ENCODE peak calls at places on chromosomes 5 and 9, in four cellular contexts. V is transverse colon, G is heart right ventricle, Y is tibial artery. A is an unnamed sample.

GRCh38 chr5:81925012-81925411 is 46.8 kb upstream of the ATG10 start:
- DNase-seq in V (no peak), G (no peak), Y (no peak), A (no peak)

GRCh38 chr9:69573666-69574456 is 98.3 kb downstream of the APBA1 start:
- DNase-seq in V (no peak), G (no peak), Y (no peak), A (no peak)

GRCh38 chr5:73722224-73722623 is 96.2 kb downstream of the ARHGEF28 start:
- DNase-seq in V (no peak), G (no peak), Y (no peak), A (no peak)

GRCh38 chr5:81393783-81394718 is at the start of gene ACOT12:
- DNase-seq in V (no peak), G (peak; percentile 13), Y (no peak), A (peak; percentile 19)

GRCh38 chr5:55030220-55030619 is 6.2 kb downstream of the GZMK start:
- DNase-seq in V (no peak), G (no peak), Y (no peak), A (no peak)

GRCh38 chr9:98109052-98109451 is 10.0 kb downstream of the TRIM14 start:
- DNase-seq in V (no peak), G (no peak), Y (no peak), A (no peak)

GRCh38 chr5:67248703-67249589 is 52.3 kb upstream of the CD180 start:
- DNase-seq in V (peak; percentile 20), G (no peak), Y (no peak), A (no peak)

GRCh38 chr9:94818196-94818541 is 91.7 kb downstream of the AOPEP start:
- DNase-seq in V (no peak), G (no peak), Y (no peak), A (no peak)

GRCh38 chr9:79616013-79616412 is 44.2 kb downstream of the TLE4 start:
- DNase-seq in V (no peak), G (no peak), Y (no peak), A (no peak)

GRCh38 chr5:69528609-69529008 is 31.4 kb upstream of the GTF2H2C start:
- DNase-seq in V (no peak), G (no peak), Y (no peak), A (no peak)

GRCh38 chr9:15059003-15059402 is 148.8 kb upstream of the FREM1 start:
- DNase-seq in V (no peak), G (no peak), Y (no peak), A (no peak)

GRCh38 chr5:135657536-135658307 is 78.9 kb upstream of the CXCL14 start:
- DNase-seq in V (no peak), G (no peak), Y (no peak), A (no peak)

GRCh38 chr9:72332351-72332750 is 32.7 kb downstream of the ZFAND5 start:
- DNase-seq in V (no peak), G (no peak), Y (no peak), A (no peak)

GRCh38 chr9:26310294-26310693 is 582.3 kb downstream of the CAAP1 start:
- DNase-seq in V (no peak), G (no peak), Y (no peak), A (no peak)

GRCh38 chr5:1295650-1296037 is 776 bp upstream of the TERT start:
- DNase-seq in V (no peak), G (no peak), Y (no peak), A (no peak)

GRCh38 chr9:37370282-37370681 is 52.2 kb upstream of the GRHPR start:
- DNase-seq in V (no peak), G (no peak), Y (no peak), A (no peak)

GRCh38 chr5:76256116-76256889 is 146.8 kb upstream of the IQGAP2 start:
- DNase-seq in V (peak; percentile 61), G (no peak), Y (peak; percentile 33), A (peak; percentile 78)

GRCh38 chr5:36396640-36397039 is 94.9 kb upstream of the RANBP3L start:
- DNase-seq in V (no peak), G (no peak), Y (no peak), A (no peak)

GRCh38 chr5:56175028-56175427 is 58.1 kb downstream of the ANKRD55 start:
- DNase-seq in V (no peak), G (no peak), Y (no peak), A (no peak)

GRCh38 chr5:112024769-112025168 is 267.8 kb upstream of the NREP start:
- DNase-seq in V (no peak), G (no peak), Y (no peak), A (no peak)

GRCh38 chr5:72013741-72014703 is 93.3 kb upstream of the MAP1B start:
- DNase-seq in V (no peak), G (no peak), Y (no peak), A (peak; percentile 17)

GRCh38 chr5:119387900-119388618 is 32.2 kb downstream of the TNFAIP8 start:
- DNase-seq in V (no peak), G (no peak), Y (no peak), A (no peak)

GRCh38 chr5:89043676-89044075 is 160.7 kb upstream of the MEF2C start:
- DNase-seq in V (no peak), G (no peak), Y (no peak), A (no peak)

GRCh38 chr5:64165500-64166200 is at the start of gene RNF180:
- DNase-seq in V (peak; percentile 24), G (peak; percentile 71), Y (peak; percentile 30), A (peak; percentile 69)

GRCh38 chr5:74396913-74397606 is 243.5 kb downstream of the ENC1 start:
- DNase-seq in V (no peak), G (no peak), Y (no peak), A (peak; percentile 57)

GRCh38 chr5:127813633-127814171 is 110.5 kb downstream of the CCDC192 start:
- DNase-seq in V (no peak), G (no peak), Y (no peak), A (no peak)

GRCh38 chr5:150641006-150641570 is 628 bp downstream of the SYNPO start:
- DNase-seq in V (no peak), G (peak; percentile 62), Y (peak; percentile 54), A (no peak)

GRCh38 chr5:155023320-155023719 is 9.8 kb downstream of the KIF4B start:
- DNase-seq in V (no peak), G (no peak), Y (no peak), A (no peak)

GRCh38 chr9:38280251-38280800 is 112.2 kb upstream of the ALDH1B1 start:
- DNase-seq in V (no peak), G (no peak), Y (no peak), A (no peak)

GRCh38 chr5:59036274-59036961 is 453.5 kb downstream of the RAB3C start:
- DNase-seq in V (peak; percentile 23), G (no peak), Y (peak; percentile 54), A (no peak)

GRCh38 chr5:757931-758697 is 26.4 kb downstream of the ZDHHC11B start:
- DNase-seq in V (peak; percentile 60), G (peak; percentile 76), Y (no peak), A (no peak)

GRCh38 chr5:61450880-61451279 is 118.8 kb downstream of the ZSWIM6 start:
- DNase-seq in V (no peak), G (no peak), Y (no peak), A (peak; percentile 26)

GRCh38 chr5:39420482-39421145 is 4.2 kb downstream of the DAB2 start:
- DNase-seq in V (peak; percentile 41), G (peak; percentile 40), Y (peak; percentile 86), A (peak; percentile 55)

GRCh38 chr5:56606202-56606601 is 209.1 kb upstream of the MAP3K1 start:
- DNase-seq in V (no peak), G (no peak), Y (no peak), A (no peak)

GRCh38 chr5:172740483-172741205 is 30.4 kb downstream of the DUSP1 start:
- DNase-seq in V (peak; percentile 60), G (peak; percentile 79), Y (peak; percentile 84), A (peak; percentile 52)

GRCh38 chr9:99171225-99172128 is 50.3 kb downstream of the ALG2 start:
- DNase-seq in V (no peak), G (no peak), Y (no peak), A (no peak)

GRCh38 chr9:99172129-99173091 is 49.3 kb downstream of the ALG2 start:
- DNase-seq in V (no peak), G (no peak), Y (no peak), A (no peak)

GRCh38 chr9:99169086-99169485 is 52.7 kb downstream of the ALG2 start:
- DNase-seq in V (no peak), G (no peak), Y (no peak), A (no peak)

GRCh38 chr9:99167694-99168093 is 54.0 kb downstream of the ALG2 start:
- DNase-seq in V (no peak), G (no peak), Y (no peak), A (no peak)

DNA sequence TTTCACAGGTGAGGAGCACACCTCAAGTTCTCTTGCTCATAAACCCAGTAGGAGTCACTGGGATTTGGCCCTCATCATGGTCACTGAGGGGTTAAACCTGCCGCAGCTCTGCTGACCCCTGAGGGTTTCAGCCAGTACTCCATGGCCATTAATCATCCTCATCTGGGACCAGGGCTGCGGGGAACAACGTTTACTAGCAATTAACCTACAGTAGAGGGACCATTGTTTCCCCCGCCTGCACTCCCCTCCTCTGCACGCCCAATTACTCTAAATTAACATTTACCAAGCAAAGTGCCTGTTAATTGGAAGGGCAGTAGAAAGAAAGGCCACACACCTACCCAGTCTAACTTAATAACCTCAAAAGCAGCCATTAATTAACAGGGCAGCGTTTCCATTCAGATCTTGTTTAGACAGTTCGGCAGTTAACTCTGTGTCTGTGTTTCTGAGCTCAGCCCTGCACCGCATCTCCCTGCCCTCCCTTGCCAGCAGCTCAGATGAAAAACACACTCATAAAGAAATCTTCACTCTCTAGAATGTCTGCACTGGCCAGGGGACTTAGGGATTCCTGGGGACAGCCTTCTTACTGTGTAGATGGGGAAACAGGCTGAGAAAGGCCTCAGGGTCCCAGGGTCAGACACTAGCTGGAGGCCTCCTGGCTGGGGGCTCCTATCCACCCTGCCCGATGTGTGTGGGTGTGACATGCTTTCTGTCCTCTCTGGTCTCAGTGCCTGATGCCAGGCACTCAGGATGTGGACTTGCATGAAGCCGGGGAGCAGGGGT is 51.6 kb downstream of the ALG2 start:
- DNase-seq in V (no peak), G (no peak), Y (no peak), A (no peak)
- TF ChIP-seq CTCF in V (no peak), G (no peak), Y (no peak), A (no peak)

GRCh38 chr5:9889511-9889910 is 259.4 kb upstream of the TAS2R1 start:
- DNase-seq in V (no peak), G (no peak), Y (no peak), A (no peak)
- H3K27me3 ChIP-seq in V (no peaks in the 10 kb centered on the region), G (no peaks in the 10 kb centered on the region), Y (no peaks in the 10 kb centered on the region), A (no peaks in the 10 kb centered on the region)

DNA sequence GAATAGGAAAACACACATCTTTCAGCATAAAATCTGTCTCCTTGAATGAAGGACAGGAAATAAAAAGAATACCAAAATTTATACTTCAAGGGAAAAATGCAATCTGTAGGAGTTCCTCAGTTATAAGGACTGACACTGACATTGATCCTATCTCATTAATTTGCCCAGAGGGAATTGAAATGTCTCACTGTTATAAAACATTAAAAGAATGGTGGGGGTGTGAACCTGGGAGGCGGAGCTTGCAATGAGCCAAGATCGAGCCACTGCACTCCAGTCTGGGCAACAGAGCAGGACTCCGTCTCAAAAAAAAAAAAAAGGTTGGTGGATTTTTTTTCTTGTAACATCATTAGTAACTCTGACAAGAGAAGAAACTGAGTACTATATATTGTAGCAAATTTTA is 60.8 kb downstream of the TTLL11 start:
- DNase-seq in V (no peak), G (no peak), Y (no peak), A (no peak)
- H3K4me3 ChIP-seq in V (no peak overlapping the region), G (no peak overlapping the region), Y (no peak overlapping the region), A (no peak overlapping the region)

DNA sequence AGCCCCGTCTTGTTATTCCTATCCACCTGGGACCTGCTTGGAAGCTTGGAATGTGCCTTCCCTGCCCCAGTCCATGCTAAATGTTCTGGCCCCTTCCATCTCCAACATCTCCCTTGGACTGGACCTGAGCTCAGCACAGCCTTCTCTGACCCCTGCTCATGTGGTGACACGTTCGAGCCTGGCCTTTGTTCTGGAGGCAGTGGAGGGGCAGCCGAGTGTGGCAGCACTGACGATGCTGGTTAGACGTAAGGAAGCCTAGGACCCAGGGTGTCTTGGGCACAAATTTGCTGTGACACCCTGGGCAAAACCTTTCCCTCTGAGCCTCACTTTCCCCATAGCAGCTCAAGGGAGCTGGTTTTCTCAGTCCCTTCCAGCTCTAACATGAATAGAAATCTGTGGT is 3.9 kb downstream of the SPACA9 start:
- DNase-seq in V (no peak), G (no peak), Y (no peak), A (no peak)
- TF ChIP-seq CTCF in V (no peak), G (no peak), Y (no peak), A (no peak)

A was measured in body of pancreas.